ENCODE peak calls at places on chromosomes 6 and 20, in four cellular contexts. H, W, S and X are unnamed samples.
A peak's percentile ranks its signal among the peaks of the same experiment; 100 is the strongest.

GRCh38 chr6:41424370-41425058 is 89.1 kb downstream of the NCR2 start:
- DNase-seq in H (peak; percentile 69), W (no peak), S (peak; percentile 70), X (no peak)

GRCh38 chr20:9160341-9160740 is 91.5 kb downstream of the PLCB4 start:
- DNase-seq in H (no peak), W (no peak), S (no peak), X (no peak)

GRCh38 chr6:24838994-24839393 is 40.3 kb upstream of the ARMH2 start:
- DNase-seq in H (no peak), W (no peak), S (no peak), X (no peak)

GRCh38 chr20:50450961-50451752 is 59.0 kb upstream of the PTPN1 start:
- DNase-seq in H (peak; percentile 66), W (no peak), S (no peak), X (peak; percentile 56)

GRCh38 chr20:34583524-34583923 is 25.0 kb downstream of the MAP1LC3A start:
- DNase-seq in H (no peak), W (no peak), S (no peak), X (no peak)

GRCh38 chr6:71492668-71493067 is 204.1 kb downstream of the OGFRL1 start:
- DNase-seq in H (no peak), W (no peak), S (no peak), X (no peak)

GRCh38 chr20:2612073-2612472 is 40.4 kb upstream of the NOP56 start:
- DNase-seq in H (no peak), W (no peak), S (no peak), X (no peak)

GRCh38 chr20:61026731-61027130 is 225.3 kb upstream of the CDH4 start:
- DNase-seq in H (no peak), W (no peak), S (no peak), X (no peak)

GRCh38 chr6:39225946-39226437 is 3.3 kb downstream of the KCNK5 start:
- DNase-seq in H (peak; percentile 79), W (no peak), S (no peak), X (no peak)

GRCh38 chr6:39227476-39227875 is 1.8 kb downstream of the KCNK5 start:
- DNase-seq in H (no peak), W (no peak), S (no peak), X (no peak)

GRCh38 chr6:39226606-39227300 is 2.5 kb downstream of the KCNK5 start:
- DNase-seq in H (no peak), W (no peak), S (no peak), X (no peak)

GRCh38 chr6:39228992-39229767 is at the start of gene KCNK5:
- DNase-seq in H (peak; percentile 87), W (peak; percentile 9), S (peak; percentile 15), X (peak; percentile 83)

DNA sequence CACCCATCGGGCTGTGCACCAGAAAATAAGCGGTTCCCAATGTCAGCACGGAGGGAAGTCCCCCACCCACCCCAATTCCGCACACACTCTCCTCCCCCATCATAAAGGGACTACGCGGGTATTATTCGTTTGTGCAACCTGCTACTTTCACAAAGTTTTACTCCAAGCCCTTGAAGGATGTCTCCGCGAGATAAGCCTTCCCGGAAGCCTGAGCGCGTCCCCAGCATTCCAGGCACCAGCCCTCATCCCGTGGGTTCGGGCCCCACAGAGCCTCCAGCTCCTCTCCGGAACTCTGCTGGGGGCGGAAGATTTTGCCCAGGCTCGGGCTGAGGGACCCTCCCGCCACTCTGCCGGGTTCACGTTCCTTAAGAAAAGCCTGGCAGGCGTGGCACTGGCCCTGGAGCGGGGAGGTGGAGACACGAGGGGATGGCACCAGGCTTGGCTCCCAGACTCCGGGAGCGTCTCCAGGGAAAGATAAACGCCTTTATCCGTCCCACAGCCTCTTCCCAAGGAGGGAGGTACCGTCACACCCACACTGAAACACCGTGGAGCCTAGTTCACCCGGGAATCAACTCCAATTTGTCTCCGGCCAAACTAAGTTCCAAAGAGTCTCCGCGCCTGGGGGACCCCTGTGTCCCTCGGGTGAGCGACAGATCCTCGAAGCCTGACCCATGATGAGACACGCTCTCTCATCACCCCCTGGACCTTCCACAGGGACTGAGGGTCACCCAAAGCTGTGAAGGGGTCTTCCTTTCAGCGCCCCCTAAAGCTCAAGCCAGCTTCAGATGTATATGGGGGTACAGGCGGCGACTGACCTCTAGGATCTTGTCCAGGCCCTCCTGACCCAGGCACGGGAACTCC is 934 bp downstream of the KCNK5 start:
- DNase-seq in H (no peak), W (no peak), S (no peak), X (no peak)
- H3K4me3 ChIP-seq in H (peak overlapping the region; percentile 51), W (peak overlapping the region; percentile 66), S (peak overlapping the region; percentile 68), X (peak overlapping the region; percentile 58)

DNA sequence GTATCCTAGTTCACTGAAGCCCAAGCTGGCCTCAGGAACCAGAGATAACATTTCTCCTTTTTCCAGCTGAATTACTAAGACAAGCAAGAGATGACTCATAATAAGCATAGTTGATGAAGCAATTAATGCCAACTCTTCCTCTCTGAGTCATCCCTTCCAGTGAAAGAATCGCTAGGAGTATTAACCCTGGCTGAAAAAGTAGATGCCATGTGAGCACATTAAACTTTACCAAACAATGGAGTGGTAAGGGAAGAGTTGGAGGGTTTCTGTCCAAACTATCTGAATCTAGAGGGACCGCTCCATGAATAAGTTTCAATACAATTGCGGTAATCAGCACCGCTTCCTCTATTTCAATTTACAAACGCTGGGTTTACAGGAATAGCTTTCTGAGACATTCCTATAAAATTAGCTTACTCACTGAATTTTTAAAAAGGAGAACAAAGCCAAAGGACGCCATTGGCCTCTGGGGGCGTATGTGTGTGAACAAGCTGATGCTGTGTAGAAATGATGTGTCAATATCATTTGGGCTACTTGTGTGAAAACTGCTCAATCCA is 48.3 kb downstream of the ATXN1 start:
- DNase-seq in H (peak; percentile 68), W (no peak), S (no peak), X (peak; percentile 50)
- TF ChIP-seq CTCF in H (peak; percentile 15), W (no peak), S (peak; percentile 19), X (peak; percentile 38)

DNA sequence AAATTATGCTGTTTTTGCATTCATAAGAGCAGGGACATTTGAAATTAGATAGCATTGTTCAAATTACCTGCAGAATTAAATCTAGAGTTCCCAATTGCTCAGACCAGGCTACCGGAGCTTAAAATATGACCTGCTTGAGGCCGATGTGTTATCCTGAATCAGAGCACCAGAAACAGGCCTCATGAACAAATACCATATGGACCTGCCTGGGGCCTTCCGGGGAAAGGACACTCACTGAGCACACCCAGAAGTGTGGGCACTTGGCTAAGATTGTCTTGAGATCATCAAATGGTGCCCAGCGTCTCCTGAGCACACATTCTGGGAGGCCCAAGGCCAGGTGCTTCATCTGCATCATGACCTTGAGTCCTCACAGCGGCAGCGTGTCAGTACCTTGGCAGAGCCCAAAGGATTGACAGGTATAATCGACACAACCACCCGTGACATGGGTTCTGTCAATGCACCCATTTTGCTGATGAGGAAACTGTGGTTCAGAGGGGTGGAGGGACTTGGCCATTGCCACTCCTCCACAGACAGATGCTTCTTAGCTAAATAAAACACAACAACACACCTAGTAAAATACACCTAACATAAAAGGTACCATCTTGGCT is 41.3 kb downstream of the APCDD1L start:
- DNase-seq in H (no peak), W (no peak), S (no peak), X (no peak)
- H3K4me3 ChIP-seq in H (no peak overlapping the region), W (no peak overlapping the region), S (no peak overlapping the region), X (no peak overlapping the region)

GRCh38 chr20:56181593-56181992 is 66.9 kb upstream of the MC3R start:
- DNase-seq in H (no peak), W (no peak), S (no peak), X (no peak)
- TF ChIP-seq CTCF in H (no peak), W (no peak), S (no peak), X (no peak)

DNA sequence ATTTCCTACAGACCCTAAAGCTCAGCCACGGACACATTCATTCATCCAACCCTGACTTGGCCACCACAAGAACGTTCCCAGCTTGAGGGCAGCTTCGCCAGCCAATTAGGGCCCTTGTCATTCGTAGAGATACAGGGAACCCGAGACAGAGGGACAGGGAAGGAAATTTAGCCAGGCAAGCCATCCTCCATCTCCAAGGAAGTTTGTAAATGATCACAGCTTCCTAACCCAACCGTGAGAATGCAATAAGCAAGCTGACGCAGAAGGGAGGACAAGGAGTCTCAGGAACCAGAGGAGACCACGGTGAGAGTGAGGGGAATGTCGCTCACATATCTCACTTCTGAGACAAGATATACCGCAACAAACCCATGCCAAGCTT is 1.4 kb downstream of the TRAM2 start:
- DNase-seq in H (no peak), W (no peak), S (no peak), X (no peak)
- H3K4me3 ChIP-seq in H (peak overlapping the region; percentile 89), W (peak overlapping the region; percentile 91), S (peak overlapping the region; percentile 91), X (peak overlapping the region; percentile 68)

GRCh38 chr6:160933256-160933655 is 58.3 kb upstream of the MAP3K4 start:
- DNase-seq in H (no peak), W (no peak), S (no peak), X (no peak)

GRCh38 chr6:160931378-160932343 is 59.9 kb upstream of the MAP3K4 start:
- DNase-seq in H (no peak), W (no peak), S (no peak), X (no peak)

GRCh38 chr6:160929831-160930230 is 61.7 kb upstream of the MAP3K4 start:
- DNase-seq in H (no peak), W (no peak), S (no peak), X (no peak)

GRCh38 chr6:160927416-160927815 is 64.2 kb upstream of the MAP3K4 start:
- DNase-seq in H (no peak), W (no peak), S (no peak), X (no peak)

GRCh38 chr6:160930547-160931377 is 60.8 kb upstream of the MAP3K4 start:
- DNase-seq in H (peak; percentile 75), W (no peak), S (peak; percentile 13), X (peak; percentile 58)
- TF ChIP-seq CTCF in H (peak; percentile 91), W (peak; percentile 86), S (peak; percentile 89), X (peak; percentile 93)

DNA sequence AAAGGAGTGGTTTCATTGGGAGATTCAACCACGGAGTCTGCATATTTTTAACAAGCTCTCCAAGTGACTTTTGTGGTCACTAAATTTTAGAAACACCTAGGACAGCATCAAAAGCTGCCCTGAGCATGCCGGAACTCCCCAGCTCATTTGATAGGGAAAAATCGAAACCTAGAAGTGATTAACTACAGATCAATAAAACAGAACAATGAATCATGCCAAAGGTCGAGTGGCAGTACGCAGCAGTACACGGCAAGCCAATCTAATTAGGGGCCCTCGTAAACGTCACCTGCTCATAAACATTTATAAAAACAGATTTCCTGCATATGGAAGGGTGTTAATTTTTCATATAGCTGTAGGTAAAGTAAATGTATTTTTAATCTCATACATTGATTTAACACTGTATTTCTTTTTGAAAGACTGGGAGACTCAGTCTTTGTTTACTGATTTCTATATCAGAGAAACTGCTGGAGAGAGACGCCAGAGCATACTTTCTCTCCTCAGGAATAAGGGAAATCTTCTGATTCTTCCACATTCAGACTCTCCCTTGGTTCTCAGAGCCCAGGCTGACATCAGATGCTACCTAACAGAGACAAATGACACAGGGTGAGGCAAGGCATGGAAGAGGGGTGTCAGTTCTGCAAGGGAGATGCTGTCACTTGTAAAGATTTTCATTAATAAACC is 232.6 kb downstream of the PTPRT start:
- DNase-seq in H (no peak), W (no peak), S (no peak), X (no peak)
- H3K4me3 ChIP-seq in H (no peak overlapping the region), W (no peak overlapping the region), S (no peak overlapping the region), X (no peak overlapping the region)

GRCh38 chr20:11176431-11176830 is 502.6 kb upstream of the JAG1 start:
- DNase-seq in H (no peak), W (no peak), S (no peak), X (no peak)

GRCh38 chr20:11180186-11180585 is 506.4 kb upstream of the JAG1 start:
- DNase-seq in H (no peak), W (no peak), S (no peak), X (no peak)

GRCh38 chr20:11182715-11183114 is 508.9 kb upstream of the JAG1 start:
- DNase-seq in H (peak; percentile 43), W (no peak), S (no peak), X (no peak)

GRCh38 chr20:11181964-11182363 is 508.2 kb upstream of the JAG1 start:
- DNase-seq in H (no peak), W (no peak), S (no peak), X (no peak)

GRCh38 chr20:11178946-11179654 is 505.3 kb upstream of the JAG1 start:
- DNase-seq in H (no peak), W (no peak), S (no peak), X (no peak)
- TF ChIP-seq CTCF in H (no peak), W (no peak), S (no peak), X (no peak)